ENCODE peak calls at places on chromosomes 2 and 18, in four cellular contexts. One of them, this sample, is unnamed.

GRCh38 chr2:152445791-152446201 is 110.8 kb downstream of the FMNL2 start:
- DNase-seq in H1: no peak
- DNase-seq in HepG2: no peak
- DNase-seq in GM12878: no peak
- DNase-seq in this sample: no peak

GRCh38 chr18:24491882-24492281 is 31.4 kb downstream of the HRH4 start:
- DNase-seq in H1: no peak
- DNase-seq in HepG2: no peak
- DNase-seq in GM12878: peak
- DNase-seq in this sample: no peak

GRCh38 chr2:144596074-144596871 is 76.4 kb upstream of the ZEB2 start:
- DNase-seq in H1: no peak
- DNase-seq in HepG2: peak
- DNase-seq in GM12878: no peak
- DNase-seq in this sample: no peak

GRCh38 chr2:149332364-149332763 is 2.0 kb downstream of the LYPD6 start:
- DNase-seq in H1: no peak
- DNase-seq in HepG2: no peak
- DNase-seq in GM12878: no peak
- DNase-seq in this sample: no peak

GRCh38 chr18:77000527-77000926 is 132.1 kb downstream of the MBP start:
- DNase-seq in H1: no peak
- DNase-seq in HepG2: no peak
- DNase-seq in GM12878: no peak
- DNase-seq in this sample: peak

GRCh38 chr2:211347328-211347727 is 790.9 kb downstream of the CPS1 start:
- DNase-seq in H1: no peak
- DNase-seq in HepG2: peak
- DNase-seq in GM12878: no peak
- DNase-seq in this sample: no peak

GRCh38 chr18:24075731-24076130 is 61.2 kb downstream of the TTC39C start:
- DNase-seq in H1: no peak
- DNase-seq in HepG2: no peak
- DNase-seq in GM12878: no peak
- DNase-seq in this sample: no peak

GRCh38 chr2:171958475-171958874 is 36.2 kb downstream of the HAT1 start:
- DNase-seq in H1: no peak
- DNase-seq in HepG2: no peak
- DNase-seq in GM12878: no peak
- DNase-seq in this sample: no peak

DNA sequence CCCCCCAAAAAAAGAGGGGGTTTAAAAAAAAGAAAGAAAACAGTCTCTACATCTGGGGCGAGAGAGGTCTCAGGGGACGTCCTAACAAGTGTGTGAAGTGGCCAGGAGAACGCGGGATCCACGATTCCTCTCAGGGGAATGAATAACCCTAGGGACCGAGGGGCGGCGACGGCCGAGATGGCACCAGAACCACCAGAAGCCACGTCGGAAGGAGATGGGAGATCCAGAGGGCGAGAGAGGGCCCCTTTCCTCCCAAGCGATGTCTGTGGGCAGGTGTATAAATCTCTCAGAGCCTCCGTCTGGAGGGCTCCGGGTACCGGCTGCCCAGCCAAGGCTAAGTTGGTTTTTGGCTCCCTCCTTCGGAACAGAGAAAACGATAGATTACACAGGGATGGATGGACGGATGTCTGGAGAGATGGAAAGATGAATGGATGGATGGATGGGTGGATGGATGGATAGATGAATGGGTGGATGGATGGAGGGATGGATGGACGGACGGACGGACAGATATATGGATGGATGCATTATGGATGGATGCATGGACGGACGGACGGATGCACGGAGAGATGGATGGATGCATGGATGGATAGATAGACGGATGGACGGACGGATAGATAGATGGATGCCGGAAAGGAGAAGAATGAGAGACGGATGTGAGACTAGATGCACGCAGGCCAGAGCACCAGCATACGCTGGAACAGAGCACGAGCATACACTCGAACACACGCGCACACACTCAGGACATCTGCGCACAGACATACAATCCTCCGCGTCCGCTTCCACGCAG is 1.6 kb downstream of the EPHA4 start:
- DNase-seq in H1: no peak
- DNase-seq in HepG2: no peak
- DNase-seq in GM12878: no peak
- DNase-seq in this sample: peak
- TF ChIP-seq SUZ12 in H1: peak
- TF ChIP-seq SUZ12 in HepG2: no peak
- TF ChIP-seq SUZ12 in GM12878: no peak
- TF ChIP-seq SUZ12 in this sample: no peak

DNA sequence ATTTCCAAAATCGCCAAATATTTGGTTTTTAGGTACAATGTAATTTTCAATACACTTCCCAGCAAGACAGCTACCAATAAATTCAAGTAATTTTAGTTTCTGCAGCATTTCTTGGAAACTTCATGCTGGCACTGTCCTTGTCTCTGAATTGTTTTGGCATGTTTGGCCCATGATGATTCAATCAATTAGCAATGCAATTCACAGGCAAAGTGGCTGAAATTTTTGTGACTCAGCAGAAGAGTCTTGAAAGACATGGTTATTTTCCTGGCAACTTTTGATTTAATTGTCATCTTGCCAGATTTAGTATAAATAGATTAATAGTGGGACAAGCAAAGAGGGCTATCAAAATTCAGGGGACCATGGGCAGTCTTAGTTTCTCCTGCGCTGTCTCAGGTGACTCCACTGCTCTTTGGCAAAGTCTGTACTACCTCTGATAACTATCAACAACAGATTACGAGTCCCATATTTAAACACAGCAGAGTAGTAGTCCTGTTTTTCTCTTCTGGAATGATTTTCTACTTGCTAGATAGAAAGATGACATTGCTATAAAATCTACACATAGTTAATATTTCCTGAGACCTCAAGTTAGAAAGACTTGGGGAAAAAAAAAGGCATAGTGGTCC is 88.9 kb upstream of the CYP26B1 start:
- DNase-seq in H1: no peak
- DNase-seq in HepG2: no peak
- DNase-seq in GM12878: no peak
- DNase-seq in this sample: no peak
- TF ChIP-seq SP1 in H1: no peak
- TF ChIP-seq SP1 in HepG2: no peak
- TF ChIP-seq SP1 in GM12878: no peak
- TF ChIP-seq SP1 in this sample: no peak

GRCh38 chr18:47595816-47596501 is 334.5 kb downstream of the SMAD2 start:
- DNase-seq in H1: no peak
- DNase-seq in HepG2: peak
- DNase-seq in GM12878: peak
- DNase-seq in this sample: peak
- TF ChIP-seq SUZ12 in H1: no peak
- TF ChIP-seq SUZ12 in HepG2: no peak
- TF ChIP-seq SUZ12 in GM12878: no peak
- TF ChIP-seq SUZ12 in this sample: no peak

GRCh38 chr18:10661333-10661732 is 135.5 kb downstream of the NAPG start:
- DNase-seq in H1: no peak
- DNase-seq in HepG2: no peak
- DNase-seq in GM12878: no peak
- DNase-seq in this sample: no peak

GRCh38 chr18:10663750-10664149 is 137.9 kb downstream of the NAPG start:
- DNase-seq in H1: no peak
- DNase-seq in HepG2: no peak
- DNase-seq in GM12878: no peak
- DNase-seq in this sample: no peak

GRCh38 chr18:10659000-10659399 is 133.2 kb downstream of the NAPG start:
- DNase-seq in H1: no peak
- DNase-seq in HepG2: no peak
- DNase-seq in GM12878: no peak
- DNase-seq in this sample: no peak

GRCh38 chr18:10659594-10659993 is 133.8 kb downstream of the NAPG start:
- DNase-seq in H1: no peak
- DNase-seq in HepG2: no peak
- DNase-seq in GM12878: no peak
- DNase-seq in this sample: no peak

GRCh38 chr18:10660485-10660884 is 134.7 kb downstream of the NAPG start:
- DNase-seq in H1: no peak
- DNase-seq in HepG2: no peak
- DNase-seq in GM12878: peak
- DNase-seq in this sample: no peak
- TF ChIP-seq SP1 in H1: no peak
- TF ChIP-seq SP1 in HepG2: no peak
- TF ChIP-seq SP1 in GM12878: no peak
- TF ChIP-seq SP1 in this sample: no peak

GRCh38 chr2:3587432-3587831 is 7.5 kb upstream of the COLEC11 start:
- DNase-seq in H1: no peak
- DNase-seq in HepG2: peak
- DNase-seq in GM12878: no peak
- DNase-seq in this sample: no peak
- TF ChIP-seq SUZ12 in H1: no peak
- TF ChIP-seq SUZ12 in HepG2: no peak
- TF ChIP-seq SUZ12 in GM12878: no peak
- TF ChIP-seq SUZ12 in this sample: no peak

GRCh38 chr2:217653240-217653639 is 349.6 kb downstream of the TNS1 start:
- DNase-seq in H1: no peak
- DNase-seq in HepG2: no peak
- DNase-seq in GM12878: no peak
- DNase-seq in this sample: peak
- TF ChIP-seq SP1 in H1: no peak
- TF ChIP-seq SP1 in HepG2: no peak
- TF ChIP-seq SP1 in GM12878: no peak
- TF ChIP-seq SP1 in this sample: no peak

GRCh38 chr2:223041527-223042109 is 10.4 kb upstream of the KCNE4 start:
- DNase-seq in H1: no peak
- DNase-seq in HepG2: no peak
- DNase-seq in GM12878: no peak
- DNase-seq in this sample: peak

GRCh38 chr2:223043164-223043941 is 8.6 kb upstream of the KCNE4 start:
- DNase-seq in H1: no peak
- DNase-seq in HepG2: no peak
- DNase-seq in GM12878: no peak
- DNase-seq in this sample: no peak

GRCh38 chr2:223044092-223044836 is 7.7 kb upstream of the KCNE4 start:
- DNase-seq in H1: no peak
- DNase-seq in HepG2: no peak
- DNase-seq in GM12878: no peak
- DNase-seq in this sample: no peak

GRCh38 chr2:223042284-223042683 is 9.7 kb upstream of the KCNE4 start:
- DNase-seq in H1: no peak
- DNase-seq in HepG2: no peak
- DNase-seq in GM12878: no peak
- DNase-seq in this sample: no peak

GRCh38 chr2:223042704-223043118 is 9.3 kb upstream of the KCNE4 start:
- DNase-seq in H1: no peak
- DNase-seq in HepG2: no peak
- DNase-seq in GM12878: no peak
- DNase-seq in this sample: no peak
- TF ChIP-seq SUZ12 in H1: no peak
- TF ChIP-seq SUZ12 in HepG2: no peak
- TF ChIP-seq SUZ12 in GM12878: no peak
- TF ChIP-seq SUZ12 in this sample: no peak